ENCODE peak calls at places on chromosomes 13 and 19, in nine cellular contexts. One of them, this sample, is unnamed.
A peak's percentile ranks its signal among the peaks of the same experiment; 100 is the strongest.

GRCh38 chr19:42284641-42285341 is 15.7 kb downstream of the CIC start:
- DNase-seq in H4: no peak
- DNase-seq in activated effector memory CD4-positive, alpha-beta T cell treated with anti-CD3 and anti-CD28 coated beads, Interleukin-2, amount 50 U/mL, for 16 hours: peak; percentile 73
- DNase-seq in Caco-2: no peak
- DNase-seq in T1000: no peak
- DNase-seq in posterior cingulate gyrus: peak; percentile 84
- DNase-seq in kidney glomerular epithelial cell: no peak
- DNase-seq in AG10803: no peak
- DNase-seq in RWPE1: no peak
- DNase-seq in this sample: no peak

GRCh38 chr13:25178070-25178469 is 6.0 kb upstream of the AMER2 start:
- DNase-seq in posterior cingulate gyrus: no peak
- DNase-seq in activated effector memory CD4-positive, alpha-beta T cell treated with anti-CD3 and anti-CD28 coated beads, Interleukin-2, amount 50 U/mL, for 16 hours: no peak
- DNase-seq in RWPE1: no peak
- DNase-seq in kidney glomerular epithelial cell: no peak
- DNase-seq in Caco-2: no peak
- DNase-seq in H4: no peak
- DNase-seq in T1000: no peak
- DNase-seq in AG10803: no peak
- DNase-seq in this sample: no peak

GRCh38 chr19:48393559-48394330 is at the start of gene GRIN2D:
- DNase-seq in activated effector memory CD4-positive, alpha-beta T cell treated with anti-CD3 and anti-CD28 coated beads, Interleukin-2, amount 50 U/mL, for 16 hours: peak; percentile 71
- DNase-seq in AG10803: peak; percentile 38
- DNase-seq in Caco-2: peak; percentile 48
- DNase-seq in kidney glomerular epithelial cell: no peak
- DNase-seq in T1000: no peak
- DNase-seq in RWPE1: no peak
- DNase-seq in H4: no peak
- DNase-seq in posterior cingulate gyrus: peak; percentile 87
- DNase-seq in this sample: no peak

GRCh38 chr19:1007852-1008251 is 7.6 kb downstream of the GRIN3B start:
- DNase-seq in Caco-2: no peak
- DNase-seq in activated effector memory CD4-positive, alpha-beta T cell treated with anti-CD3 and anti-CD28 coated beads, Interleukin-2, amount 50 U/mL, for 16 hours: no peak
- DNase-seq in posterior cingulate gyrus: no peak
- DNase-seq in T1000: no peak
- DNase-seq in RWPE1: no peak
- DNase-seq in AG10803: no peak
- DNase-seq in H4: no peak
- DNase-seq in kidney glomerular epithelial cell: no peak
- DNase-seq in this sample: no peak

GRCh38 chr13:106033634-106034033 is 501.8 kb downstream of the EFNB2 start:
- DNase-seq in T1000: no peak
- DNase-seq in RWPE1: peak; percentile 12
- DNase-seq in activated effector memory CD4-positive, alpha-beta T cell treated with anti-CD3 and anti-CD28 coated beads, Interleukin-2, amount 50 U/mL, for 16 hours: no peak
- DNase-seq in H4: peak; percentile 13
- DNase-seq in kidney glomerular epithelial cell: no peak
- DNase-seq in Caco-2: peak; percentile 23
- DNase-seq in AG10803: peak; percentile 85
- DNase-seq in posterior cingulate gyrus: no peak
- DNase-seq in this sample: no peak

GRCh38 chr13:51326782-51327181 is 12.7 kb upstream of the SERPINE3 start:
- DNase-seq in posterior cingulate gyrus: no peak
- DNase-seq in AG10803: no peak
- DNase-seq in T1000: no peak
- DNase-seq in kidney glomerular epithelial cell: no peak
- DNase-seq in activated effector memory CD4-positive, alpha-beta T cell treated with anti-CD3 and anti-CD28 coated beads, Interleukin-2, amount 50 U/mL, for 16 hours: no peak
- DNase-seq in H4: no peak
- DNase-seq in RWPE1: no peak
- DNase-seq in Caco-2: no peak
- DNase-seq in this sample: no peak

GRCh38 chr19:41172297-41173164 is 20.5 kb upstream of the CYP2S1 start:
- DNase-seq in T1000: no peak
- DNase-seq in H4: no peak
- DNase-seq in kidney glomerular epithelial cell: no peak
- DNase-seq in Caco-2: peak; percentile 66
- DNase-seq in activated effector memory CD4-positive, alpha-beta T cell treated with anti-CD3 and anti-CD28 coated beads, Interleukin-2, amount 50 U/mL, for 16 hours: no peak
- DNase-seq in AG10803: no peak
- DNase-seq in posterior cingulate gyrus: no peak
- DNase-seq in RWPE1: no peak
- DNase-seq in this sample: no peak

GRCh38 chr13:52371736-52372247 is 34.2 kb downstream of the THSD1 start:
- DNase-seq in activated effector memory CD4-positive, alpha-beta T cell treated with anti-CD3 and anti-CD28 coated beads, Interleukin-2, amount 50 U/mL, for 16 hours: no peak
- DNase-seq in RWPE1: peak; percentile 68
- DNase-seq in posterior cingulate gyrus: no peak
- DNase-seq in Caco-2: peak; percentile 8
- DNase-seq in H4: peak; percentile 6
- DNase-seq in AG10803: peak; percentile 48
- DNase-seq in T1000: no peak
- DNase-seq in kidney glomerular epithelial cell: peak; percentile 91
- DNase-seq in this sample: no peak

GRCh38 chr13:99380921-99381645 is 73.9 kb upstream of the GPR183 start:
- DNase-seq in RWPE1: no peak
- DNase-seq in T1000: no peak
- DNase-seq in activated effector memory CD4-positive, alpha-beta T cell treated with anti-CD3 and anti-CD28 coated beads, Interleukin-2, amount 50 U/mL, for 16 hours: peak; percentile 81
- DNase-seq in kidney glomerular epithelial cell: peak; percentile 41
- DNase-seq in posterior cingulate gyrus: no peak
- DNase-seq in AG10803: no peak
- DNase-seq in Caco-2: no peak
- DNase-seq in H4: no peak
- DNase-seq in this sample: no peak